ENCODE peak calls at places on chromosome 17, in ten cellular contexts. K is T-helper 1 cell, O is endodermal cell, H is GM06990, F is H54, T is pancreas, C is nephron progenitor cell, M is mammary epithelial cell, L is NCI-H1105 treated with DMSO at 0.1 percent for 48 hours, Z is RCC 7860. Y is an unnamed sample.

GRCh38 chr17:44384281-44384822 is 5.1 kb downstream of the ITGA2B start:
- DNase-seq in F (no peak), T (no peak), Z (no peak), H (no peak), K (no peak), O (no peak), L (no peak), M (no peak), C (no peak), Y (no peak)

GRCh38 chr17:58513913-58514794 is at the start of gene MTMR4:
- DNase-seq in F (peak), C (peak), H (peak), T (peak), L (peak), Z (peak), M (peak), K (peak), O (peak), Y (no peak)

GRCh38 chr17:80101160-80101945 is at the start of gene GAA:
- DNase-seq in Z (peak), T (peak), C (peak), O (peak), H (peak), L (peak), M (peak), K (peak), F (peak), Y (peak)

GRCh38 chr17:80219777-80220708 is at the start of the genes SGSH and SLC26A11:
- DNase-seq in F (peak), C (peak), O (peak), L (peak), H (peak), T (peak), K (peak), Z (no peak), M (peak), Y (no peak)

GRCh38 chr17:329794-330420 is 22.7 kb downstream of the RPH3AL start:
- DNase-seq in T (no peak), O (no peak), Z (no peak), F (no peak), L (no peak), H (no peak), C (no peak), K (no peak), M (no peak), Y (no peak)

GRCh38 chr17:16381496-16381820 is 567 bp downstream of the UBB start:
- DNase-seq in C (no peak), Z (no peak), H (no peak), T (no peak), L (no peak), F (no peak), O (no peak), M (peak), K (no peak), Y (no peak)

GRCh38 chr17:67557052-67557845 is 160.5 kb upstream of the NOL11 start:
- DNase-seq in H (no peak), M (no peak), T (no peak), K (no peak), O (peak), F (no peak), Z (no peak), C (no peak), L (no peak), Y (no peak)

GRCh38 chr17:46841561-46842379 is 9.6 kb upstream of the WNT9B start:
- DNase-seq in T (peak), F (no peak), Z (no peak), M (no peak), O (peak), L (no peak), H (no peak), C (peak), K (no peak), Y (no peak)

GRCh38 chr17:40529991-40530390 is 28.6 kb upstream of the TNS4 start:
- DNase-seq in T (no peak), L (no peak), M (peak), Z (no peak), K (no peak), C (no peak), H (no peak), F (no peak), O (peak), Y (no peak)

GRCh38 chr17:31919802-31920525 is 16.8 kb upstream of the SUZ12 start:
- DNase-seq in K (peak), M (peak), L (no peak), O (no peak), Z (no peak), T (no peak), F (peak), C (no peak), H (no peak), Y (no peak)

GRCh38 chr17:66341462-66341861 is 39.0 kb downstream of the PRKCA start:
- DNase-seq in C (no peak), H (no peak), L (no peak), M (no peak), O (no peak), F (no peak), K (no peak), T (no peak), Z (no peak), Y (no peak)

GRCh38 chr17:488993-489757 is 136.6 kb upstream of the RPH3AL start:
- DNase-seq in F (peak), O (peak), H (peak), C (peak), M (peak), L (no peak), K (peak), Z (no peak), T (no peak), Y (no peak)

GRCh38 chr17:7101531-7101930 is 13.1 kb downstream of the ASGR2 start:
- DNase-seq in K (no peak), F (no peak), M (no peak), L (no peak), T (no peak), O (no peak), C (no peak), Z (no peak), H (no peak), Y (no peak)

GRCh38 chr17:80832266-80832676 is 159.4 kb upstream of the CHMP6 start:
- DNase-seq in L (peak), T (no peak), Z (peak), F (peak), H (no peak), C (no peak), O (peak), K (no peak), M (peak), Y (no peak)

GRCh38 chr17:68437979-68438877 is 19.1 kb downstream of the WIPI1 start:
- DNase-seq in L (no peak), C (no peak), M (no peak), F (no peak), T (peak), Z (no peak), O (peak), K (peak), H (no peak), Y (no peak)

GRCh38 chr17:81239714-81240555 is 817 bp downstream of the NDUFAF8 start:
- DNase-seq in K (peak), L (peak), O (no peak), Z (peak), M (peak), H (peak), C (no peak), F (no peak), T (no peak), Y (no peak)

GRCh38 chr17:81403040-81403467 is 7.8 kb downstream of the BAHCC1 start:
- DNase-seq in K (no peak), F (no peak), Z (no peak), O (peak), L (no peak), T (no peak), H (no peak), C (no peak), M (no peak), Y (no peak)

GRCh38 chr17:79933863-79934652 is 94.8 kb upstream of the CBX4 start:
- DNase-seq in M (no peak), L (no peak), C (no peak), Z (peak), O (no peak), F (peak), T (no peak), H (no peak), K (peak), Y (no peak)

GRCh38 chr17:72998343-72998742 is 94.1 kb downstream of the SLC39A11 start:
- DNase-seq in Z (no peak), M (no peak), F (no peak), T (no peak), C (no peak), K (no peak), L (peak), H (no peak), O (no peak), Y (no peak)

GRCh38 chr17:4950075-4950756 is 703 bp upstream of the ENO3 start:
- DNase-seq in F (no peak), L (peak), O (peak), Z (no peak), T (peak), M (no peak), K (peak), H (no peak), C (peak), Y (no peak)

GRCh38 chr17:66605561-66605960 is 229.4 kb upstream of the CACNG5 start:
- DNase-seq in K (no peak), Z (no peak), M (no peak), F (no peak), T (no peak), H (no peak), O (no peak), L (no peak), C (no peak), Y (no peak)

GRCh38 chr17:41544497-41544896 is 16.4 kb upstream of the KRT19 start:
- DNase-seq in O (peak), M (no peak), F (no peak), H (no peak), C (no peak), L (peak), K (no peak), Z (peak), T (no peak), Y (no peak)

GRCh38 chr17:22411185-22411784 is 719.0 kb downstream of the KCNJ18 start:
- DNase-seq in Z (no peak), O (no peak), T (no peak), M (no peak), H (no peak), K (no peak), L (no peak), C (no peak), F (no peak), Y (no peak)

GRCh38 chr17:57830880-57831279 is 19.0 kb downstream of the MRPS23 start:
- DNase-seq in T (no peak), K (no peak), F (no peak), M (no peak), L (no peak), C (no peak), O (peak), Z (no peak), H (no peak), Y (no peak)

GRCh38 chr17:72432143-72432604 is 311.4 kb downstream of the SOX9 start:
- DNase-seq in H (no peak), M (no peak), Z (no peak), C (no peak), T (no peak), F (no peak), K (no peak), O (no peak), L (peak), Y (no peak)

GRCh38 chr17:73155410-73156165 is 9.2 kb upstream of the SSTR2 start:
- DNase-seq in T (peak), O (peak), H (no peak), Z (no peak), M (no peak), L (peak), K (no peak), F (no peak), C (peak), Y (no peak)

Y was measured in GM12878.